ENCODE peak calls at places on chromosome 10, in five cellular contexts. Q is prostate gland, D is tibial artery, Y is fibroblast of lung, O is OCI-LY7. K is an unnamed sample.

GRCh38 chr10:79904671-79905321 is 44.1 kb downstream of the SFTPD start:
- DNase-seq in Q (peak; percentile 28), D (peak; percentile 73), Y (peak; percentile 71), O (no peak), K (no peak)

GRCh38 chr10:48608279-48608681 is 3.4 kb upstream of the ARHGAP22 start:
- DNase-seq in Q (no peak), D (peak; percentile 56), Y (no peak), O (peak; percentile 76), K (no peak)

GRCh38 chr10:95419399-95419798 is 128.6 kb upstream of the PDLIM1 start:
- DNase-seq in Q (no peak), D (no peak), Y (no peak), O (no peak), K (no peak)

GRCh38 chr10:49556723-49557122 is 17.8 kb upstream of the ERCC6 start:
- DNase-seq in Q (no peak), D (no peak), Y (no peak), O (no peak), K (no peak)

GRCh38 chr10:21519981-21520436 is 5.5 kb downstream of the SKIDA1 start:
- DNase-seq in Q (peak; percentile 19), D (no peak), Y (peak; percentile 86), O (no peak), K (no peak)

GRCh38 chr10:209357-209756 is 74.1 kb downstream of the ZMYND11 start:
- DNase-seq in Q (no peak), D (no peak), Y (peak; percentile 9), O (no peak), K (no peak)

GRCh38 chr10:126521354-126521753 is 133.1 kb upstream of the ADAM12 start:
- DNase-seq in Q (no peak), D (no peak), Y (peak; percentile 71), O (no peak), K (no peak)

GRCh38 chr10:11742009-11742778 is at the start of gene ECHDC3:
- DNase-seq in Q (peak; percentile 39), D (no peak), Y (peak; percentile 50), O (no peak), K (no peak)

GRCh38 chr10:105070980-105071379 is 429.9 kb downstream of the SORCS3 start:
- DNase-seq in Q (no peak), D (no peak), Y (no peak), O (no peak), K (no peak)

GRCh38 chr10:132175401-132175800 is 11.3 kb upstream of the DPYSL4 start:
- DNase-seq in Q (no peak), D (no peak), Y (no peak), O (no peak), K (no peak)

GRCh38 chr10:70918851-70919530 is 30.6 kb upstream of the PCBD1 start:
- DNase-seq in Q (no peak), D (no peak), Y (no peak), O (no peak), K (no peak)

DNA sequence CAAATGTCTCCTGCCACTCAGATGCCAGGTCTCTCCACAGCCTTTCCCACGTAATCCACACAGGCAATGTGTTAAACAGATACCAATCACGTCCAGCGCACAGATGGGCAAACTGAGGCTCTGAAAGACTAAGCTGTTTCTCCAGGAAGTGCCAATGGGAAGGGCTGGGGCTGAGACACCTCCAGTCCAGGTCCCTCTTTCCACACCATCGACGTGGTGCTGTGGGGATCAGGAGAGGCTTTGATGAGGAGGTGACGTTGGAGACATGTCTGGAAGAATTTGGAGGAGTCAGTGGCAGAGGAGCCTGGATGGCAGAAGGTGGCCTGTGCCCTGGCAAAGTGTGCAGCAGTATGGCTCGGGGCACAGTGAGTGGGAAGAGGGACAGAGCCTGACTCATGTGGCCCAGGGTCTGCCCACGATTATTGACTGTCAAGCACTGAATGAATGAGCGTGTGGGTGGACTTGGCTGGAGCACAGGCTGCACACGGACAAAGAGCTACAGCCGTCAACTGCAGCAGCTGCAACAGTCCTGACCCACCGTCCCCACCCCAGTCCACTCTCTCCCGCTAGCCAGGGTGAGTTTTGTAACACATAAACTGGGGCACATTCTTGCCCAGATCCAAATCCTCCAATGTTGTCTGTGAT is 40.8 kb upstream of the HSPA12A start:
- DNase-seq in Q (no peak), D (no peak), Y (peak; percentile 70), O (no peak), K (no peak)
- H3K27ac ChIP-seq in Q (no peak overlapping the region), D (no peak overlapping the region), Y (no peak overlapping the region), O (no peak overlapping the region), K (no peak overlapping the region)

GRCh38 chr10:60962946-60963345 is 19.0 kb upstream of the RHOBTB1 start:
- DNase-seq in Q (no peak), D (no peak), Y (peak; percentile 84), O (no peak), K (no peak)

GRCh38 chr10:60967854-60968484 is 24.0 kb upstream of the RHOBTB1 start:
- DNase-seq in Q (no peak), D (no peak), Y (no peak), O (no peak), K (no peak)

GRCh38 chr10:60963441-60964256 is 19.7 kb upstream of the RHOBTB1 start:
- DNase-seq in Q (no peak), D (no peak), Y (peak; percentile 90), O (no peak), K (no peak)

GRCh38 chr10:60967260-60967659 is 23.3 kb upstream of the RHOBTB1 start:
- DNase-seq in Q (no peak), D (no peak), Y (no peak), O (no peak), K (no peak)

DNA sequence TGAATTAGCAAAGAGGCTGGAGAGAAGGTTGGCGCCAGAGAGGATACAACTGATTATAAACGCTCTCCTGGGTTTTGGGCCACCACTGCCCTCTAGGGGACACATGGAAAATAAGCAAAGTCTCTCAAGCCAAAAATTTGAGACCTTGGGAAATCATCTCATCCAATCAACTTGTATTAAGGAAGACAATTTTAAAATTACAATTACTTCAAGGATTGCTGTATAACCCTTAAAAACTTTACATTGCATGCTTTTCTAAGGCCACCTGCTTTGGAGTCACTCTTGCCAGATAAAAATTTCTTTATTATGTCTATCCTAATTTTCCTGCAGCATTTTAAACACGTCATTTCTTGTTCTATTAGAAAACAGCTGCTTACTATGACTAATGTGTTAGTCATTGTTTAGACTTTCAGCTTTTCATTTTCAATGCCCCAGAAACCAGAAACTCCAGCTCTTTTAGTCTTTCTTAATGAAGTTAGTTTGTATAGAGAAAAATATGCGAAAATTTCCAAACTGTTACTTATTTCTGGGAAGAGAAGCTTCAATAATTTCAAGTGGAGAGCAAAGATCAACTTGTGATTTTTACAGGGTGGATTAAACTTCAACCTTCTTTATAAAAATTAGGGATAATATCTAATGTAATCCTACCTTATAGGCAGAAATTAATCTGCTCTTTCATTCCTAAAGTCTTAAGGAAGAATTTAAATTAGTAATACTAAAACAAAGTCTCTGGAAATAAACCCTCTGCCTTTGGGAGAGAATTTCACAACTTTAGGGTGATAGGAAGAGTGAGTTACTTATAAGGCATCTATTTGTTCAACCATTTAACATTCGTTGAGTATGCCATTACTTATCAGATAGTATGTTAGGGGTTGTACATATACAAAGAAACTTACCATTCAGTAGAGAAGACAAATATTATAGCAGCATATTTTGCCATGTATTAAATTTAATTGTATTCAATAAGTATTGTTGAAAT is 20.6 kb upstream of the RHOBTB1 start:
- DNase-seq in Q (peak; percentile 61), D (peak; percentile 77), Y (peak; percentile 86), O (peak; percentile 60), K (peak; percentile 52)
- H3K27ac ChIP-seq in Q (no peak overlapping the region), D (peak overlapping the region; percentile 55), Y (peak overlapping the region; percentile 54), O (no peak overlapping the region), K (peak overlapping the region; percentile 26)

GRCh38 chr10:17146888-17147287 is 17.3 kb upstream of the CUBN start:
- DNase-seq in Q (no peak), D (no peak), Y (no peak), O (no peak), K (no peak)

GRCh38 chr10:17143055-17143690 is 13.6 kb upstream of the CUBN start:
- DNase-seq in Q (no peak), D (no peak), Y (no peak), O (no peak), K (no peak)

GRCh38 chr10:17145239-17145638 is 15.6 kb upstream of the CUBN start:
- DNase-seq in Q (no peak), D (no peak), Y (no peak), O (no peak), K (no peak)

GRCh38 chr10:17144032-17144431 is 14.4 kb upstream of the CUBN start:
- DNase-seq in Q (no peak), D (no peak), Y (no peak), O (no peak), K (no peak)

GRCh38 chr10:17144757-17145156 is 15.1 kb upstream of the CUBN start:
- DNase-seq in Q (no peak), D (no peak), Y (peak; percentile 13), O (no peak), K (no peak)
- H3K27ac ChIP-seq in Q (no peak overlapping the region), D (no peak overlapping the region), Y (no peak overlapping the region), O (no peak overlapping the region), K (no peak overlapping the region)

DNA sequence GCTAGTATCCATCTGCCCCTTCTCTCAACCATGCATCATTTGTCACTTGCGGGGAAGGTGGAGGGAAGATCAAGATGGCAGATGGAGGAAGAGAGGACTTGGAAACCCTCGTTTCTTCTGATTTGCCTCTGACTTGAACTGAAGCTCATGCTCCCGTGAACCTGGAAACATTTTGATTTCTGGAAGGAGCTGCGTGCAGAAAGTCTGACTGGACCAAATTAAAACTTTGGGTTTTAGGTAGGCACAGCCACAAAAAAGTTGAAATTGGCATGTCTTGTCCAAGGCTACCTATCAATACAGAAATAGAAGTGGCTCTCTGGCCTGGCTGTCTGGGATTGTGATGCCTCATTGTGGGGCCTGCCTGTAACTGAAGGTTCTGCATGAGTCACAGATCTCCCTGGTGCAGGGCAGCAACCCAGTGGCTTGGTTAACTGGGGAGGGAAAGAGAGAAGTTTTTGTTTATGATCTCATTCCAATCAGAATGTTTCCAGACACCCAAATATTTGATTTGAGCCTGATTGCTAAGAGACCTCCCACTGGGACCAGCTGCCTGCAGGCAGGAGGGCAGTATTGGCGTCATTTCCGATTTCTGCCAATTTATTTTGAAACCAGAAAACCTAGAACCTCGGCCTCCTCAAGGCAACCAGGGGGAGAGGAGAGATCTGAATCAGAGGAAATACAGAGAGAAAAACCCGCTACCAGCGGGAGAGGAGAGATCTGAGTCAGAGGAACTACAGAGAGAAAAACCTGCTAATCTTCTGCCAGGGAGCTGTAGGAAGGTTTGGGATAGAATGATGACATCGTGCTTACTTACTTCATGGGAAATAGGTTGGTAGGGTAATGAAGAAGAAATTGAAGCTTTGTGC is 363.6 kb downstream of the ANKRD30A start:
- DNase-seq in Q (no peak), D (no peak), Y (no peak), O (no peak), K (no peak)
- H3K27ac ChIP-seq in Q (no peak overlapping the region), D (no peak overlapping the region), Y (no peak overlapping the region), O (no peak overlapping the region), K (no peak overlapping the region)

K was measured in caudate nucleus.